ENCODE peak calls at places on chromosomes 12 and 14, in eight cellular contexts. N, F, L, D, Z, W, V and X are unnamed samples.

GRCh38 chr14:26427059-26427458 is 170.8 kb downstream of the NOVA1 start:
- DNase-seq in N (peak), F (no peak), L (no peak), D (no peak), Z (no peak), W (peak), V (no peak), X (no peak)

GRCh38 chr12:123118397-123118945 is 32.4 kb downstream of the PITPNM2 start:
- DNase-seq in N (no peak), F (no peak), L (no peak), D (no peak), Z (no peak), W (no peak), V (no peak), X (no peak)

GRCh38 chr14:102644523-102644922 is 52.1 kb downstream of the RCOR1 start:
- DNase-seq in N (no peak), F (no peak), L (no peak), D (no peak), Z (no peak), W (no peak), V (no peak), X (no peak)

GRCh38 chr14:92645841-92646478 is 102.5 kb downstream of the LGMN start:
- DNase-seq in N (peak), F (no peak), L (no peak), D (no peak), Z (no peak), W (no peak), V (no peak), X (no peak)

GRCh38 chr12:26878661-26879119 is 45.7 kb upstream of the ITPR2 start:
- DNase-seq in N (peak), F (peak), L (no peak), D (no peak), Z (peak), W (no peak), V (peak), X (peak)

GRCh38 chr12:64566882-64567517 is 43.3 kb upstream of the RASSF3 start:
- DNase-seq in N (no peak), F (no peak), L (no peak), D (no peak), Z (no peak), W (no peak), V (no peak), X (no peak)

GRCh38 chr14:100031506-100032281 is 33.5 kb upstream of the EVL start:
- DNase-seq in N (peak), F (peak), L (peak), D (no peak), Z (no peak), W (peak), V (peak), X (no peak)

GRCh38 chr14:71478542-71478941 is 453.7 kb upstream of the RGS6 start:
- DNase-seq in N (peak), F (no peak), L (peak), D (no peak), Z (no peak), W (peak), V (no peak), X (no peak)

GRCh38 chr12:104858611-104859010 is 99.5 kb downstream of the SLC41A2 start:
- DNase-seq in N (no peak), F (no peak), L (no peak), D (no peak), Z (no peak), W (no peak), V (no peak), X (no peak)

GRCh38 chr14:91317381-91318313 is 73.1 kb upstream of the GPR68 start:
- DNase-seq in N (no peak), F (peak), L (peak), D (peak), Z (peak), W (no peak), V (peak), X (peak)

GRCh38 chr14:94536836-94537235 is 24.4 kb upstream of the SERPINA4 start:
- DNase-seq in N (peak), F (no peak), L (no peak), D (no peak), Z (no peak), W (peak), V (no peak), X (peak)

GRCh38 chr12:67667276-67668073 is 18.9 kb downstream of the DYRK2 start:
- DNase-seq in N (no peak), F (no peak), L (no peak), D (no peak), Z (peak), W (no peak), V (peak), X (peak)

GRCh38 chr12:107352347-107353081 is 259.2 kb upstream of the CRY1 start:
- DNase-seq in N (no peak), F (peak), L (no peak), D (no peak), Z (no peak), W (no peak), V (no peak), X (no peak)

GRCh38 chr12:6779667-6780459 is 7.5 kb downstream of the LAG3 start:
- DNase-seq in N (no peak), F (no peak), L (no peak), D (no peak), Z (no peak), W (no peak), V (no peak), X (peak)

GRCh38 chr12:69330475-69331473 is 17.4 kb upstream of the LYZ start:
- DNase-seq in N (peak), F (no peak), L (no peak), D (peak), Z (peak), W (peak), V (peak), X (peak)

GRCh38 chr14:53152909-53153701 is at the start of gene DDHD1:
- DNase-seq in N (peak), F (peak), L (peak), D (peak), Z (peak), W (peak), V (peak), X (peak)

GRCh38 chr14:91413547-91414474 is 3.8 kb downstream of the CCDC88C start:
- DNase-seq in N (no peak), F (peak), L (no peak), D (no peak), Z (peak), W (no peak), V (no peak), X (no peak)

GRCh38 chr12:92863255-92863654 is 65.8 kb downstream of the EEA1 start:
- DNase-seq in N (no peak), F (no peak), L (no peak), D (no peak), Z (no peak), W (no peak), V (no peak), X (no peak)

GRCh38 chr14:32711103-32711680 is 227.5 kb upstream of the NPAS3 start:
- DNase-seq in N (peak), F (peak), L (no peak), D (no peak), Z (no peak), W (peak), V (no peak), X (no peak)